ENCODE peak calls at places on chromosomes 2 and 18, in eight cellular contexts. M, B, T, N, F, Q, K and I are unnamed samples.

GRCh38 chr18:22211660-22212059 is 42.3 kb downstream of the GATA6 start:
- DNase-seq in N (no peak), M (no peak), Q (no peak), T (no peak), B (no peak), K (no peak), F (no peak), I (no peak)

GRCh38 chr2:178247255-178247654 is 52.9 kb downstream of the OSBPL6 start:
- DNase-seq in Q (no peak), T (no peak), N (no peak), F (no peak), B (no peak), K (no peak), M (no peak), I (no peak)

GRCh38 chr2:10135296-10136089 is 13.0 kb downstream of the RRM2 start:
- DNase-seq in M (no peak), F (no peak), N (no peak), T (no peak), B (no peak), K (no peak), Q (no peak), I (no peak)

GRCh38 chr2:177251165-177251542 is 13.4 kb downstream of the NFE2L2 start:
- DNase-seq in F (no peak), T (no peak), N (no peak), B (no peak), Q (no peak), M (no peak), K (no peak), I (no peak)

GRCh38 chr2:100396483-100396882 is 21.0 kb downstream of the CHST10 start:
- DNase-seq in B (no peak), M (no peak), F (no peak), T (no peak), K (no peak), N (no peak), Q (no peak), I (no peak)

GRCh38 chr18:12839057-12839525 is 44.9 kb downstream of the PTPN2 start:
- DNase-seq in T (no peak), M (no peak), Q (no peak), B (no peak), F (no peak), K (no peak), N (peak; percentile 84), I (no peak)

GRCh38 chr18:13940326-13940725 is 25.0 kb upstream of the MC2R start:
- DNase-seq in B (no peak), M (no peak), F (no peak), T (no peak), K (no peak), N (no peak), Q (no peak), I (no peak)

GRCh38 chr2:76204048-76204447 is 493.3 kb upstream of the GCFC2 start:
- DNase-seq in M (no peak), T (no peak), F (no peak), K (no peak), B (no peak), Q (no peak), N (no peak), I (no peak)

GRCh38 chr2:204341887-204342276 is 203.4 kb upstream of the PARD3B start:
- DNase-seq in M (no peak), N (no peak), B (no peak), K (no peak), F (no peak), T (no peak), Q (no peak), I (no peak)

GRCh38 chr2:45765007-45765767 is 113.7 kb downstream of the PRKCE start:
- DNase-seq in N (no peak), M (peak; percentile 52), K (no peak), T (no peak), B (no peak), Q (no peak), F (no peak), I (no peak)

GRCh38 chr2:11745613-11746375 is 638 bp upstream of the LPIN1 start:
- DNase-seq in K (no peak), F (no peak), B (no peak), T (no peak), M (no peak), Q (no peak), N (no peak), I (no peak)

GRCh38 chr18:46810481-46811000 is 53.7 kb upstream of the ST8SIA5 start:
- DNase-seq in K (no peak), F (no peak), M (no peak), N (no peak), B (no peak), Q (no peak), T (no peak), I (no peak)

GRCh38 chr2:54895735-54896134 is 154.5 kb downstream of the RTN4 start:
- DNase-seq in F (no peak), M (no peak), N (no peak), T (no peak), B (no peak), Q (no peak), K (no peak), I (no peak)

GRCh38 chr2:159614534-159615186 is 1.7 kb downstream of the BAZ2B start:
- DNase-seq in K (no peak), M (no peak), Q (no peak), B (no peak), N (no peak), F (no peak), T (peak; percentile 70), I (no peak)

GRCh38 chr2:2787301-2787907 is 456.3 kb upstream of the MYT1L start:
- DNase-seq in N (no peak), B (no peak), F (peak; percentile 18), M (no peak), T (no peak), Q (no peak), K (no peak), I (no peak)

GRCh38 chr18:11323359-11323819 is 174.0 kb upstream of the PIEZO2 start:
- DNase-seq in B (no peak), M (peak; percentile 68), T (no peak), K (no peak), N (no peak), F (no peak), Q (no peak), I (no peak)

GRCh38 chr2:6993230-6993640 is 76.0 kb downstream of the RNF144A start:
- DNase-seq in N (no peak), T (no peak), Q (peak; percentile 58), K (peak; percentile 11), B (no peak), M (no peak), F (peak; percentile 88), I (no peak)

GRCh38 chr2:85755122-85756027 is 1.6 kb downstream of the ATOH8 start:
- DNase-seq in M (no peak), F (no peak), T (no peak), N (no peak), B (peak; percentile 41), K (no peak), Q (no peak), I (no peak)

GRCh38 chr18:29251681-29252080 is 1074.8 kb upstream of the CDH2 start:
- DNase-seq in M (no peak), Q (no peak), F (no peak), K (no peak), N (no peak), T (no peak), B (no peak), I (no peak)

GRCh38 chr2:240581811-240582210 is 4.7 kb upstream of the CAPN10 start:
- DNase-seq in M (no peak), F (no peak), T (no peak), N (no peak), K (no peak), B (no peak), Q (no peak), I (no peak)

GRCh38 chr18:26397019-26397418 is 151.3 kb downstream of the KCTD1 start:
- DNase-seq in M (no peak), N (no peak), B (no peak), F (no peak), K (no peak), Q (no peak), T (no peak), I (no peak)

GRCh38 chr2:205030695-205031094 is 485.4 kb downstream of the PARD3B start:
- DNase-seq in M (no peak), F (no peak), Q (no peak), T (no peak), N (no peak), K (no peak), B (no peak), I (no peak)

GRCh38 chr2:26612034-26612433 is 29.1 kb downstream of the CIB4 start:
- DNase-seq in Q (no peak), B (no peak), F (no peak), M (no peak), K (no peak), N (no peak), T (no peak), I (no peak)

GRCh38 chr2:126723281-126723815 is 67.4 kb downstream of the GYPC start:
- DNase-seq in N (no peak), F (no peak), M (no peak), Q (no peak), K (no peak), T (no peak), B (no peak), I (no peak)